ENCODE peak calls at places on chromosomes 16 and 17, in eight cellular contexts. Q is M059J, F is fibroblast of pulmonary artery, S is left ventricle myocardium inferior, B is left colon, C is glutamatergic neuron, H is cerebellar cortex, J is lung microvascular endothelial cell. Y is an unnamed sample.

GRCh38 chr17:44283374-44284023 is 15.6 kb upstream of the SLC4A1 start:
- DNase-seq in Q (no peak), F (no peak), S (no peak), B (no peak), C (no peak), H (no peak), J (no peak), Y (no peak)

GRCh38 chr17:72719206-72719581 is 373.3 kb downstream of the SLC39A11 start:
- DNase-seq in Q (no peak), F (no peak), S (no peak), B (no peak), C (no peak), H (no peak), J (no peak), Y (no peak)

GRCh38 chr16:68298907-68299515 is 11.7 kb downstream of the SLC7A6OS start:
- DNase-seq in Q (peak), F (peak), S (peak), B (no peak), C (no peak), H (peak), J (no peak), Y (no peak)

GRCh38 chr17:63442549-63443035 is 3.5 kb downstream of the CYB561 start:
- DNase-seq in Q (no peak), F (no peak), S (no peak), B (no peak), C (peak), H (peak), J (no peak), Y (no peak)

GRCh38 chr17:7797976-7798375 is 36.0 kb upstream of the KDM6B start:
- DNase-seq in Q (no peak), F (no peak), S (no peak), B (no peak), C (no peak), H (no peak), J (no peak), Y (no peak)

GRCh38 chr17:59093702-59094231 is 12.9 kb downstream of the TRIM37 start:
- DNase-seq in Q (peak), F (peak), S (peak), B (peak), C (no peak), H (no peak), J (peak), Y (peak)

GRCh38 chr17:72457712-72458111 is 336.9 kb downstream of the SOX9 start:
- DNase-seq in Q (peak), F (no peak), S (no peak), B (no peak), C (no peak), H (no peak), J (no peak), Y (no peak)

GRCh38 chr17:76382803-76383644 is 1.4 kb upstream of the SPHK1 start:
- DNase-seq in Q (peak), F (peak), S (peak), B (peak), C (peak), H (no peak), J (peak), Y (peak)

GRCh38 chr17:40179923-40180659 is 2.8 kb downstream of the RAPGEFL1 start:
- DNase-seq in Q (peak), F (peak), S (no peak), B (peak), C (no peak), H (no peak), J (no peak), Y (peak)

GRCh38 chr17:63338272-63338671 is 107.8 kb downstream of the CYB561 start:
- DNase-seq in Q (no peak), F (no peak), S (no peak), B (no peak), C (no peak), H (no peak), J (no peak), Y (no peak)

GRCh38 chr17:74282587-74283370 is 8.7 kb downstream of the DNAI2 start:
- DNase-seq in Q (peak), F (no peak), S (no peak), B (no peak), C (no peak), H (no peak), J (no peak), Y (no peak)

GRCh38 chr17:77435272-77436057 is 294.7 kb downstream of the SEC14L1 start:
- DNase-seq in Q (no peak), F (no peak), S (no peak), B (no peak), C (no peak), H (peak), J (no peak), Y (no peak)

GRCh38 chr16:63323722-63324121 is 1287.5 kb upstream of the CDH8 start:
- DNase-seq in Q (no peak), F (no peak), S (no peak), B (no peak), C (no peak), H (no peak), J (no peak), Y (no peak)

GRCh38 chr16:66928702-66929388 is 3.5 kb upstream of the RRAD start:
- DNase-seq in Q (peak), F (peak), S (no peak), B (peak), C (no peak), H (no peak), J (no peak), Y (no peak)

GRCh38 chr16:2724816-2725348 is 4.9 kb upstream of the PRSS27 start:
- DNase-seq in Q (no peak), F (no peak), S (no peak), B (no peak), C (no peak), H (no peak), J (no peak), Y (no peak)

GRCh38 chr17:28227278-28228108 is 91.5 kb upstream of the TMEM97 start:
- DNase-seq in Q (peak), F (peak), S (no peak), B (peak), C (peak), H (no peak), J (peak), Y (peak)

GRCh38 chr17:16374539-16374938 is 6.4 kb upstream of the UBB start:
- DNase-seq in Q (no peak), F (no peak), S (no peak), B (no peak), C (no peak), H (no peak), J (no peak), Y (no peak)

GRCh38 chr16:86649875-86650274 is 71.5 kb downstream of the FOXL1 start:
- DNase-seq in Q (no peak), F (no peak), S (no peak), B (no peak), C (no peak), H (no peak), J (no peak), Y (no peak)